ENCODE peak calls at places on chromosomes 11 and 22, in six cellular contexts. One of them, this sample, is unnamed.

GRCh38 chr22:33000342-33001280 is 57.6 kb downstream of the SYN3 start:
- DNase-seq in PC-9: peak; percentile 60
- DNase-seq in HCT116: no peak
- DNase-seq in DND-41: peak; percentile 82
- DNase-seq in colonic mucosa: peak; percentile 34
- DNase-seq in heart right ventricle: peak; percentile 74
- DNase-seq in this sample: no peak

GRCh38 chr22:45678961-45679912 is 7.6 kb downstream of the ATXN10 start:
- DNase-seq in PC-9: no peak
- DNase-seq in DND-41: no peak
- DNase-seq in colonic mucosa: no peak
- DNase-seq in heart right ventricle: no peak
- DNase-seq in HCT116: no peak
- DNase-seq in this sample: no peak

GRCh38 chr11:69516526-69516925 is 35.1 kb downstream of the LINC01488 start:
- DNase-seq in DND-41: no peak
- DNase-seq in colonic mucosa: no peak
- DNase-seq in PC-9: no peak
- DNase-seq in heart right ventricle: no peak
- DNase-seq in HCT116: no peak
- DNase-seq in this sample: peak; percentile 13

GRCh38 chr11:34354782-34355181 is 3.0 kb downstream of the ABTB2 start:
- DNase-seq in DND-41: no peak
- DNase-seq in PC-9: no peak
- DNase-seq in colonic mucosa: no peak
- DNase-seq in heart right ventricle: no peak
- DNase-seq in HCT116: no peak
- DNase-seq in this sample: no peak

GRCh38 chr11:61974766-61975631 is 7.6 kb upstream of the FTH1 start:
- DNase-seq in HCT116: no peak
- DNase-seq in PC-9: no peak
- DNase-seq in heart right ventricle: no peak
- DNase-seq in DND-41: no peak
- DNase-seq in colonic mucosa: peak; percentile 72
- DNase-seq in this sample: peak; percentile 83

GRCh38 chr22:19522190-19522880 is 1.9 kb downstream of the CLDN5 start:
- DNase-seq in HCT116: no peak
- DNase-seq in heart right ventricle: peak; percentile 71
- DNase-seq in DND-41: peak; percentile 38
- DNase-seq in PC-9: no peak
- DNase-seq in colonic mucosa: no peak
- DNase-seq in this sample: no peak

GRCh38 chr11:74092425-74092824 is 78.4 kb downstream of the C2CD3 start:
- DNase-seq in DND-41: no peak
- DNase-seq in HCT116: no peak
- DNase-seq in colonic mucosa: no peak
- DNase-seq in heart right ventricle: no peak
- DNase-seq in PC-9: no peak
- DNase-seq in this sample: no peak

GRCh38 chr11:40170076-40170475 is 1289.4 kb downstream of the LRRC4C start:
- DNase-seq in DND-41: no peak
- DNase-seq in heart right ventricle: no peak
- DNase-seq in colonic mucosa: no peak
- DNase-seq in PC-9: no peak
- DNase-seq in HCT116: no peak
- DNase-seq in this sample: no peak

GRCh38 chr11:2517016-2517385 is 72.2 kb downstream of the KCNQ1 start:
- DNase-seq in PC-9: no peak
- DNase-seq in colonic mucosa: peak; percentile 16
- DNase-seq in DND-41: no peak
- DNase-seq in heart right ventricle: peak; percentile 8
- DNase-seq in HCT116: no peak
- DNase-seq in this sample: peak; percentile 6

GRCh38 chr11:64866173-64866491 is 12.3 kb downstream of the EHD1 start:
- DNase-seq in HCT116: no peak
- DNase-seq in PC-9: no peak
- DNase-seq in heart right ventricle: no peak
- DNase-seq in colonic mucosa: no peak
- DNase-seq in DND-41: no peak
- DNase-seq in this sample: no peak
- H3K4me1 ChIP-seq in HCT116: peaks cover 91% of the 10 kb centered on the region
- H3K4me1 ChIP-seq in PC-9: peaks cover 54% of the 10 kb centered on the region
- H3K4me1 ChIP-seq in heart right ventricle: peaks cover 100% of the 10 kb centered on the region
- H3K4me1 ChIP-seq in colonic mucosa: peaks cover 41% of the 10 kb centered on the region
- H3K4me1 ChIP-seq in DND-41: peaks cover 20% of the 10 kb centered on the region
- H3K4me1 ChIP-seq in this sample: peaks cover 9% of the 10 kb centered on the region

GRCh38 chr11:75668508-75669297 is at the start of gene MAP6:
- DNase-seq in DND-41: no peak
- DNase-seq in HCT116: no peak
- DNase-seq in colonic mucosa: peak; percentile 26
- DNase-seq in heart right ventricle: peak; percentile 41
- DNase-seq in PC-9: no peak
- DNase-seq in this sample: peak; percentile 66
- TF ChIP-seq CTCF in DND-41: no peak
- TF ChIP-seq CTCF in HCT116: no peak
- TF ChIP-seq CTCF in colonic mucosa: no peak
- TF ChIP-seq CTCF in heart right ventricle: no peak
- TF ChIP-seq CTCF in PC-9: no peak
- TF ChIP-seq CTCF in this sample: no peak

DNA sequence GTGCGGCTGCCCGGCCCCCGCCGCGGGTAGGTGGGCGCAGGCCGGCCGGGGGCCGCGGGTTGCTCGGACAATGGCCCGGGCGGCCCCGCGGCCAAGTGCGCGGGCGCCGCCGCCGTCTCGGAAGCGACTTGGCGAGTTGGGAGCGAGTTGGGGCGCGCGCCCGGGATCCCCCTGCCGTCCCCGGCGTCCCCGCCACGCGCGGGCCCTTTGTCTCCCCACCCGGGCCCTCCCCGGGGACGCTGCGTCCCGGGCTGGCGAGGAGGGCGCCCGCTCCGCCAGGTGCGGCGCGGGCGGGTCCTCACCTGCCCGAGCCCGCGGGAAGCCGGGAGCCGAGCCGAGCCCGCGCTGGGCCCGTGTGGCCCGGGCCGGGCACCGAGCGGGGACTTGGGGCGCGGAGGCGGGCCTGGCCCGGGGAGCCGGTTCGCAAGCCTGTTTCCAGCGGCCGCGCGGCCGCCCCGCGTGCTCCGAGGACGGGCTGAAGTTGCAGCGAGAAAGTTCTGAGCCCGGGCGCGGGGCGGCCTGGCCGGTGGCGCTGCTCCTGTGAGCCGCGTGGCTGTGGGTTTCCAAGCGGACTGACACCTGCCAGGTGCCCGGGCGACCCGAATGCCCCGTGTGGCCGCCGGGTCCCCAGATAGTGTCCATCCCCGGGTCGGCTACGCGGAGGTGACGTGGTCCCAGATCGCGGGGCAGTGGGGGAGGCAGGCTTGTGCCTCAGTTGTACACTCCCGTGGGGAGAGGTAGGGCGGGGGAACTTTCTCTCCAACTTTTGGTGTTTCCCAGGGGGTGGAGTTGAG is 586 bp downstream of the LRP5 start:
- DNase-seq in colonic mucosa: no peak
- DNase-seq in HCT116: no peak
- DNase-seq in DND-41: no peak
- DNase-seq in heart right ventricle: no peak
- DNase-seq in PC-9: no peak
- DNase-seq in this sample: peak; percentile 48
- H3K4me1 ChIP-seq in colonic mucosa: peaks cover 21% of the 10 kb centered on the region
- H3K4me1 ChIP-seq in HCT116: peaks cover 66% of the 10 kb centered on the region
- H3K4me1 ChIP-seq in DND-41: peaks cover 29% of the 10 kb centered on the region
- H3K4me1 ChIP-seq in heart right ventricle: peaks cover 51% of the 10 kb centered on the region
- H3K4me1 ChIP-seq in PC-9: peaks cover 39% of the 10 kb centered on the region
- H3K4me1 ChIP-seq in this sample: peaks cover 6% of the 10 kb centered on the region

DNA sequence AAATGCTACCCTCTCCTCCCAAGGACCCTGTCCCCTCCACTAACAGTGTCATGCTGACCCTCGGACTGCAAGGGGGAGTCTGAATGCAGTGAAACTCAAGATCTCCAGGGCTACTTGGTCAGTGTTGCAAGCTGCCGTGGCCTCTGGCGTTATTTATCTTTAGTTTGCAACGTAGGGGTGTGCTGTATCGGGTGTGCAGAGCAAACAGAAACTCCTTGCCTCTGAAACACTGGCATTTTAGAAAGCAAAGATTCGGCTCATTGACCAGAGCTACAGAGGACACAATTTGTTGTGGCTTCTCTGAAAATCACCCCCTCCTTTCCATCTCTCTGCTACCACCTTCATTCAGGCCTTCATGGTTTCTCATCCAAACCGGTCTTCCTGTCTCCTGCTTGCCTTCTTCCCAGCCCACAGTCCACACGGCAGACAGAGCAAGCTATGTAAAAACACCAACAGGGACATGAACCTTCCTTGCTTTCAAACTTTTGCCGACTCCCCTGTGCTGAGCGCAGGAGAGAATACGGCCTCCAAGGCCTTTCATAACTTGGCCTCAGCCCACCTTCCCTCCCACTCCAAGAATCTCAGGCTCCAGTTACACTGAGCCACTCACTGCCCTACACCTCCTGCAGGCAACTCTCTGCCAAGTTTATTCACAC is 14.9 kb downstream of the FZD4 start:
- DNase-seq in colonic mucosa: no peak
- DNase-seq in PC-9: no peak
- DNase-seq in DND-41: no peak
- DNase-seq in HCT116: no peak
- DNase-seq in heart right ventricle: peak; percentile 39
- DNase-seq in this sample: no peak
- TF ChIP-seq CTCF in colonic mucosa: no peak
- TF ChIP-seq CTCF in PC-9: no peak
- TF ChIP-seq CTCF in DND-41: no peak
- TF ChIP-seq CTCF in HCT116: no peak
- TF ChIP-seq CTCF in heart right ventricle: no peak
- TF ChIP-seq CTCF in this sample: no peak

GRCh38 chr11:75152090-75152489 is 1.2 kb downstream of the SLCO2B1 start:
- DNase-seq in DND-41: no peak
- DNase-seq in HCT116: no peak
- DNase-seq in colonic mucosa: peak; percentile 54
- DNase-seq in heart right ventricle: no peak
- DNase-seq in PC-9: no peak
- DNase-seq in this sample: peak; percentile 64

GRCh38 chr11:75158241-75158640 is 7.3 kb downstream of the SLCO2B1 start:
- DNase-seq in colonic mucosa: no peak
- DNase-seq in PC-9: no peak
- DNase-seq in HCT116: no peak
- DNase-seq in DND-41: no peak
- DNase-seq in heart right ventricle: no peak
- DNase-seq in this sample: no peak

GRCh38 chr11:75152651-75153553 is 2.0 kb downstream of the SLCO2B1 start:
- DNase-seq in colonic mucosa: no peak
- DNase-seq in DND-41: no peak
- DNase-seq in PC-9: no peak
- DNase-seq in heart right ventricle: no peak
- DNase-seq in HCT116: no peak
- DNase-seq in this sample: no peak

GRCh38 chr11:75155570-75156422 is 4.9 kb downstream of the SLCO2B1 start:
- DNase-seq in DND-41: no peak
- DNase-seq in HCT116: no peak
- DNase-seq in PC-9: no peak
- DNase-seq in heart right ventricle: no peak
- DNase-seq in colonic mucosa: peak; percentile 75
- DNase-seq in this sample: no peak

DNA sequence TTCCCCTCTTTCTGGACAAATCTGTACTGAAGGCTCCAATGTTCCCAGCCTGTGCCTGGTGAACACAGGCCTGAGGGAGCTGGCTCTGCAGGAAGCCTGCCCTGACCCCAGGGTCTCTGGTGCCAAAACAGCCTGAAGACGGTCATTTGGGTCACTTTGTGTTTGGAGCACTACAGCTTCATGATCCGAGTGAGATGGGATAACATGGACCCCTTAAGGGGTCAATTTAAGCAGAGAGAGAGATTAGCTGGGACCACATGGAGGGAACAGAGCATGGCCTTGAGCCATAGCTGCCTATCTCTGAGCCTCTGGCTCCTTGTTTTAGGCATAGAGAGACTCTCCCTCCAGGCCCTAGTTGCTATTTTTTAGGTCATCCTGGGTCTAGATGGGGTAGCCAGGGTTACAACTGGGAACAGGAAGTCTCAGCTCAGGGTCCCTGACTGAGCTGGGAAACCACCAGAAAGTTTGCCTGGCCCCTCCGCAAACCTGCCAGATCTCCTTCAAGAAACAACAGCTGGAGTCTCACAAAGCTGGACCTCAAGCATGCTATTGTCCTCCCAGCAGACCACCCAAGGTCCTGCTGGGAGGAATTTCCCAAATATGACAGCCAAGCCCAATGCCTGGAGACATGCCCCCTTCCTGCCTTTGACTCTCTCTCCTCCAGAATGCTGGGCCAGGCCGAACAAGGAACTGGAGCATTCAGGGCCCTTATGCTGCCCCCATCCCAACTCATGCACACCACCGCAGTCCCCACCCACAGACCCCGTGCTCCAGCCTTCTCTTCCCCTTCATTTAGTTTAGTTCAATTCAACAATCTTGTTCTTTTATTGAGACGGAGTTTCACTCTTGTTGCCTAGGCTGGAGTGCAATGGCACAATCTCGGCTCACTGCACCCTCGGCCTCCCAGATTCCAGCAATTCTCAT is 4.0 kb downstream of the SLCO2B1 start:
- DNase-seq in colonic mucosa: no peak
- DNase-seq in HCT116: no peak
- DNase-seq in PC-9: no peak
- DNase-seq in heart right ventricle: no peak
- DNase-seq in DND-41: no peak
- DNase-seq in this sample: no peak
- H3K4me1 ChIP-seq in colonic mucosa: peaks cover 32% of the 10 kb centered on the region
- H3K4me1 ChIP-seq in HCT116: peaks cover 10% of the 10 kb centered on the region
- H3K4me1 ChIP-seq in PC-9: no peaks in the 10 kb centered on the region
- H3K4me1 ChIP-seq in heart right ventricle: peaks cover 66% of the 10 kb centered on the region
- H3K4me1 ChIP-seq in DND-41: no peaks in the 10 kb centered on the region
- H3K4me1 ChIP-seq in this sample: peaks cover 36% of the 10 kb centered on the region

DNA sequence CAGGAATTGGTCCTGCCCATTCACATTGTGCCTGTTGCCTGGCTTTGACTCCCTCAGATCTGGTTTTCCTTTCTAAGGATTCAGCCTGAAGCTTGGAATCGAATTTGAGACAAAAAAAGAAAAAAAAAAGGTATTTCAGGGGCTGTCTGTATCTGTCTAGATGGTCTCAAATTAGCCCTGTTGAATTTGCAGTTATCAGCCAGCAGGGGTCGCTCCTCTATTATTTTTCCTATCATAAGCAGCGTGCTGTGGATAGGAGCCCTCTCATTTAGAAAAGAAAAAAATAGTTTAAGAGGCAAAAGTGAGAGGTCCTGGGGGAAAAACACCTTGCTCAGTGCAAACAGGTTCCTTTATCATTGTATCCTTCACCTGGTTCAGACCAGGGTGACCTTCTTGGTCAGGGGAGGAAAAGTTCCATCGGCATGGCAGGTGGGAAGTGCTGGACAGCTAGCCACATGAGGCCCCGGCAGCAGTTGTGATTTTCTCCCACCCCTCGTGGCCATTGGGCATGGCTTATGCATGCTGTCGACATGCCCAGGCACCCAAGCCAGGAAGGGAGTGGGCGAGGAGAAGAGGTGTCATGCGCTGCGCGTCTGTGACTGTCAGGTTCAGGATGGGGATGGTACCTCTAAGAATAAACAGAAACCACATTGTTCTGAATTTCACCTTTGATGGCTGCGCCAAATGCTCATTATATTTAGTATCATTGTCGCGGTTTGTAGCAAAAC is 13.1 kb downstream of the OR5AK2 start:
- DNase-seq in PC-9: no peak
- DNase-seq in colonic mucosa: no peak
- DNase-seq in heart right ventricle: no peak
- DNase-seq in DND-41: no peak
- DNase-seq in HCT116: no peak
- DNase-seq in this sample: no peak
- TF ChIP-seq CTCF in PC-9: peak; percentile 67
- TF ChIP-seq CTCF in colonic mucosa: no peak
- TF ChIP-seq CTCF in heart right ventricle: no peak
- TF ChIP-seq CTCF in DND-41: peak; percentile 58
- TF ChIP-seq CTCF in HCT116: peak; percentile 67
- TF ChIP-seq CTCF in this sample: no peak

This sample was measured in pancreas.